ENCODE peak calls at places on chromosomes 3 and 15, in seven cellular contexts. D is GM18507, G is GM10248, Z is AG20443, A is hepatic stellate cell, R is HT1080, O is AG04450. M is an unnamed sample.

GRCh38 chr3:155217591-155217990 is 75.9 kb downstream of the STRIT1 start:
- DNase-seq in D (no peak), G (no peak), Z (no peak), A (no peak), R (no peak), O (no peak), M (peak)

GRCh38 chr15:24627443-24627842 is 48.1 kb upstream of the NPAP1 start:
- DNase-seq in D (no peak), G (no peak), Z (no peak), A (no peak), R (no peak), O (no peak), M (no peak)

GRCh38 chr15:100893261-100893963 is 13.8 kb downstream of the ALDH1A3 start:
- DNase-seq in D (no peak), G (no peak), Z (no peak), A (no peak), R (no peak), O (no peak), M (no peak)

GRCh38 chr15:60370804-60371700 is 26.7 kb downstream of the ANXA2 start:
- DNase-seq in D (no peak), G (no peak), Z (peak), A (peak), R (peak), O (peak), M (peak)

GRCh38 chr3:49020335-49021212 is 1.3 kb upstream of the NDUFAF3 start:
- DNase-seq in D (no peak), G (peak), Z (peak), A (peak), R (no peak), O (no peak), M (no peak)

GRCh38 chr3:177057768-177058167 is 139.5 kb downstream of the TBL1XR1 start:
- DNase-seq in D (peak), G (peak), Z (no peak), A (no peak), R (no peak), O (no peak), M (no peak)

GRCh38 chr3:127003175-127003555 is 20.2 kb downstream of the PLXNA1 start:
- DNase-seq in D (no peak), G (no peak), Z (no peak), A (no peak), R (no peak), O (no peak), M (no peak)

GRCh38 chr3:120780977-120781376 is 38.4 kb downstream of the GTF2E1 start:
- DNase-seq in D (peak), G (peak), Z (peak), A (peak), R (peak), O (peak), M (peak)

GRCh38 chr15:81293728-81294500 is 30.0 kb downstream of the STARD5 start:
- DNase-seq in D (peak), G (peak), Z (no peak), A (no peak), R (no peak), O (no peak), M (no peak)

GRCh38 chr15:31262901-31263671 is 63.5 kb upstream of the KLF13 start:
- DNase-seq in D (peak), G (peak), Z (peak), A (no peak), R (no peak), O (no peak), M (peak)

GRCh38 chr3:61828158-61828874 is 266.9 kb downstream of the PTPRG start:
- DNase-seq in D (no peak), G (no peak), Z (no peak), A (no peak), R (no peak), O (no peak), M (no peak)

GRCh38 chr3:78519281-78519680 is 1248.5 kb downstream of the ROBO1 start:
- DNase-seq in D (no peak), G (no peak), Z (no peak), A (no peak), R (no peak), O (no peak), M (peak)

GRCh38 chr15:71091601-71092000 is 23.7 kb upstream of the THSD4 start:
- DNase-seq in D (no peak), G (no peak), Z (no peak), A (no peak), R (no peak), O (no peak), M (no peak)

GRCh38 chr15:60477164-60477563 is 1.8 kb downstream of the ICE2 start:
- DNase-seq in D (no peak), G (no peak), Z (no peak), A (no peak), R (no peak), O (no peak), M (no peak)

GRCh38 chr3:49727154-49727923 is 3.6 kb upstream of the GMPPB start:
- DNase-seq in D (no peak), G (no peak), Z (no peak), A (no peak), R (no peak), O (no peak), M (no peak)

GRCh38 chr3:48798998-48799397 is 48.7 kb downstream of the PRKAR2A start:
- DNase-seq in D (no peak), G (no peak), Z (no peak), A (no peak), R (no peak), O (no peak), M (peak)

GRCh38 chr3:154835638-154836037 is 244.5 kb upstream of the MME start:
- DNase-seq in D (no peak), G (no peak), Z (no peak), A (no peak), R (no peak), O (no peak), M (no peak)

GRCh38 chr3:126135398-126136076 is 44.8 kb downstream of the ALDH1L1 start:
- DNase-seq in D (no peak), G (no peak), Z (no peak), A (no peak), R (no peak), O (no peak), M (no peak)

GRCh38 chr3:27357665-27358258 is 11.4 kb downstream of the NEK10 start:
- DNase-seq in D (peak), G (peak), Z (peak), A (peak), R (peak), O (no peak), M (peak)

GRCh38 chr3:123026551-123027291 is 842 bp downstream of the SEMA5B start:
- DNase-seq in D (no peak), G (peak), Z (peak), A (peak), R (no peak), O (no peak), M (no peak)

GRCh38 chr15:71332605-71333004 is 217.3 kb downstream of the THSD4 start:
- DNase-seq in D (no peak), G (no peak), Z (no peak), A (no peak), R (no peak), O (peak), M (peak)

GRCh38 chr3:38165722-38166387 is 518 bp downstream of the OXSR1 start:
- DNase-seq in D (no peak), G (no peak), Z (peak), A (peak), R (no peak), O (no peak), M (peak)

GRCh38 chr3:143885803-143886427 is 37.6 kb upstream of the SLC9A9 start:
- DNase-seq in D (peak), G (peak), Z (peak), A (peak), R (peak), O (no peak), M (peak)

GRCh38 chr15:83837946-83838571 is 184.1 kb downstream of the ADAMTSL3 start:
- DNase-seq in D (no peak), G (peak), Z (peak), A (no peak), R (peak), O (no peak), M (peak)

GRCh38 chr3:10733297-10733696 is 82.7 kb upstream of the SLC6A11 start:
- DNase-seq in D (no peak), G (no peak), Z (no peak), A (no peak), R (no peak), O (no peak), M (no peak)

GRCh38 chr3:144775581-144775980 is 804.0 kb downstream of the DIPK2A start:
- DNase-seq in D (no peak), G (no peak), Z (no peak), A (no peak), R (no peak), O (no peak), M (peak)

GRCh38 chr15:74050127-74050526 is 32.2 kb downstream of the GOLGA6A start:
- DNase-seq in D (no peak), G (no peak), Z (no peak), A (no peak), R (no peak), O (no peak), M (no peak)

GRCh38 chr3:69558912-69559311 is 173.0 kb upstream of the FRMD4B start:
- DNase-seq in D (no peak), G (no peak), Z (no peak), A (no peak), R (no peak), O (no peak), M (peak)

GRCh38 chr15:99507016-99507731 is 58.6 kb upstream of the MEF2A start:
- DNase-seq in D (no peak), G (no peak), Z (peak), A (peak), R (no peak), O (peak), M (peak)

GRCh38 chr15:66803182-66803729 is 101.2 kb downstream of the SMAD6 start:
- DNase-seq in D (no peak), G (no peak), Z (peak), A (peak), R (peak), O (peak), M (peak)

GRCh38 chr15:101258238-101259144 is 6.6 kb upstream of the CHSY1 start:
- DNase-seq in D (no peak), G (peak), Z (peak), A (peak), R (peak), O (no peak), M (peak)

GRCh38 chr3:23567917-23568316 is 237.8 kb upstream of the UBE2E1 start:
- DNase-seq in D (no peak), G (no peak), Z (peak), A (peak), R (peak), O (peak), M (peak)

GRCh38 chr3:144772372-144772771 is 800.7 kb downstream of the DIPK2A start:
- DNase-seq in D (no peak), G (no peak), Z (no peak), A (no peak), R (no peak), O (no peak), M (peak)

GRCh38 chr3:107660316-107660976 is 137.7 kb downstream of the BBX start:
- DNase-seq in D (no peak), G (no peak), Z (no peak), A (no peak), R (peak), O (no peak), M (peak)